ENCODE peak calls at places on chromosomes 7 and 10, in four cellular contexts. Y, T, R and U are unnamed samples.

GRCh38 chr10:101103430-101103829 is 27.7 kb upstream of the TLX1 start:
- DNase-seq in T (no peak), Y (no peak), R (no peak), U (no peak)

GRCh38 chr7:87164433-87164832 is 12.2 kb downstream of the DMTF1 start:
- DNase-seq in Y (no peak), R (no peak), T (no peak), U (no peak)

GRCh38 chr7:14851610-14852009 is 50.9 kb downstream of the DGKB start:
- DNase-seq in Y (no peak), R (no peak), T (no peak), U (no peak)

GRCh38 chr7:46833186-46833585 is 748.7 kb downstream of the TNS3 start:
- DNase-seq in R (no peak), T (no peak), Y (no peak), U (no peak)

GRCh38 chr7:135859548-135859947 is 110.9 kb upstream of the FAM180A start:
- DNase-seq in T (no peak), R (no peak), Y (no peak), U (no peak)

GRCh38 chr7:82429408-82429807 is 14.2 kb downstream of the CACNA2D1 start:
- DNase-seq in Y (no peak), T (no peak), R (no peak), U (peak; percentile 9)

GRCh38 chr7:148044173-148044572 is 546.4 kb upstream of the C7orf33 start:
- DNase-seq in R (no peak), Y (no peak), T (no peak), U (peak; percentile 69)

GRCh38 chr10:119219747-119220320 is 12.5 kb downstream of the GRK5 start:
- DNase-seq in Y (no peak), T (no peak), R (no peak), U (peak; percentile 46)

GRCh38 chr10:11036424-11037011 is 18.8 kb downstream of the CELF2 start:
- DNase-seq in R (peak; percentile 46), T (peak; percentile 44), Y (peak; percentile 55), U (peak; percentile 76)

GRCh38 chr7:91656486-91657237 is 223.8 kb downstream of the MTERF1 start:
- DNase-seq in Y (no peak), R (no peak), T (no peak), U (peak; percentile 94)

GRCh38 chr10:17586741-17587720 is 30.1 kb downstream of the HACD1 start:
- DNase-seq in Y (no peak), T (peak; percentile 9), R (no peak), U (no peak)

GRCh38 chr7:50229964-50230363 is 74.6 kb upstream of the IKZF1 start:
- DNase-seq in T (peak; percentile 18), R (no peak), Y (no peak), U (peak; percentile 63)

GRCh38 chr7:74061840-74062539 is 21.6 kb upstream of the LIMK1 start:
- DNase-seq in T (peak; percentile 98), Y (peak; percentile 79), R (peak; percentile 82), U (peak; percentile 26)

GRCh38 chr10:86366902-86367338 is 325 bp upstream of the GRID1 start:
- DNase-seq in R (no peak), Y (no peak), T (no peak), U (no peak)